ENCODE peak calls at places on chromosome 7, in seven cellular contexts. R, X, L, E, C, P and K are unnamed samples.

GRCh38 chr7:148799893-148800545 is 84.1 kb downstream of the EZH2 start:
- DNase-seq in R (no peak), X (no peak), L (no peak), E (no peak), C (no peak), P (no peak), K (no peak)

GRCh38 chr7:155868955-155869783 is 56.9 kb upstream of the SHH start:
- DNase-seq in R (no peak), X (no peak), L (no peak), E (no peak), C (no peak), P (no peak), K (no peak)

GRCh38 chr7:18425873-18426520 is 69.6 kb upstream of the HDAC9 start:
- DNase-seq in R (no peak), X (no peak), L (no peak), E (no peak), C (no peak), P (no peak), K (no peak)

GRCh38 chr7:93043393-93043985 is 74.3 kb downstream of the SAMD9 start:
- DNase-seq in R (no peak), X (peak), L (no peak), E (no peak), C (peak), P (no peak), K (no peak)

GRCh38 chr7:156999611-157000046 is 10.8 kb downstream of the MNX1 start:
- DNase-seq in R (no peak), X (peak), L (no peak), E (peak), C (no peak), P (no peak), K (no peak)

GRCh38 chr7:39086638-39087360 is 109.1 kb downstream of the POU6F2 start:
- DNase-seq in R (no peak), X (no peak), L (no peak), E (no peak), C (no peak), P (no peak), K (no peak)

GRCh38 chr7:104341545-104341944 is 13.1 kb downstream of the LHFPL3 start:
- DNase-seq in R (no peak), X (peak), L (no peak), E (no peak), C (no peak), P (peak), K (no peak)

GRCh38 chr7:51187941-51188340 is 128.7 kb downstream of the COBL start:
- DNase-seq in R (no peak), X (peak), L (no peak), E (peak), C (no peak), P (no peak), K (no peak)

GRCh38 chr7:28266377-28266776 is 85.8 kb upstream of the JAZF1 start:
- DNase-seq in R (no peak), X (no peak), L (no peak), E (no peak), C (no peak), P (no peak), K (no peak)

GRCh38 chr7:49294611-49295010 is 370.3 kb downstream of the CDC14C start:
- DNase-seq in R (no peak), X (no peak), L (no peak), E (no peak), C (no peak), P (no peak), K (no peak)

GRCh38 chr7:139203992-139204391 is 27.0 kb upstream of the UBN2 start:
- DNase-seq in R (no peak), X (no peak), L (no peak), E (no peak), C (no peak), P (no peak), K (no peak)

GRCh38 chr7:142516038-142516501 is 233.2 kb upstream of the PRSS1 start:
- DNase-seq in R (peak), X (peak), L (peak), E (no peak), C (no peak), P (peak), K (no peak)

GRCh38 chr7:25989140-25989705 is 162.8 kb upstream of the NFE2L3 start:
- DNase-seq in R (no peak), X (no peak), L (no peak), E (no peak), C (no peak), P (no peak), K (no peak)